ENCODE peak calls at places on chromosomes 5 and 9, in ten cellular contexts. Q, M, A, Z, T, R, B, P, E and C are unnamed samples.

GRCh38 chr5:76372320-76373054 is 30.6 kb upstream of the IQGAP2 start:
- DNase-seq in Q (peak; percentile 96), M (no peak), A (no peak), Z (no peak), T (no peak), R (peak; percentile 96), B (no peak), P (peak; percentile 25), E (no peak), C (no peak)

GRCh38 chr5:684771-685216 is 8.4 kb downstream of the TPPP start:
- DNase-seq in Q (no peak), M (no peak), A (no peak), Z (no peak), T (no peak), R (no peak), B (no peak), P (peak; percentile 7), E (no peak), C (no peak)

GRCh38 chr9:129939426-129939825 is 103.6 kb downstream of the FNBP1 start:
- DNase-seq in Q (no peak), M (no peak), A (no peak), Z (no peak), T (no peak), R (no peak), B (no peak), P (no peak), E (no peak), C (no peak)

GRCh38 chr9:95584176-95584575 is 67.4 kb upstream of the PTCH1 start:
- DNase-seq in Q (no peak), M (no peak), A (no peak), Z (no peak), T (no peak), R (no peak), B (no peak), P (no peak), E (no peak), C (no peak)

GRCh38 chr5:44952376-44952775 is 143.6 kb downstream of the MRPS30 start:
- DNase-seq in Q (peak; percentile 62), M (peak; percentile 3), A (peak; percentile 28), Z (peak; percentile 30), T (no peak), R (peak; percentile 35), B (peak; percentile 8), P (peak; percentile 25), E (no peak), C (no peak)

GRCh38 chr9:84207443-84208032 is 133.0 kb downstream of the SLC28A3 start:
- DNase-seq in Q (no peak), M (no peak), A (no peak), Z (no peak), T (no peak), R (no peak), B (no peak), P (peak; percentile 74), E (no peak), C (no peak)

GRCh38 chr5:69497006-69497520 is 4.5 kb downstream of the OCLN start:
- DNase-seq in Q (no peak), M (no peak), A (no peak), Z (no peak), T (no peak), R (no peak), B (no peak), P (no peak), E (no peak), C (no peak)

GRCh38 chr9:78899006-78899405 is 602.1 kb downstream of the PSAT1 start:
- DNase-seq in Q (no peak), M (no peak), A (no peak), Z (no peak), T (no peak), R (no peak), B (no peak), P (no peak), E (no peak), C (no peak)

GRCh38 chr9:124968238-124968637 is 27.4 kb upstream of the GOLGA1 start:
- DNase-seq in Q (no peak), M (no peak), A (no peak), Z (no peak), T (no peak), R (no peak), B (no peak), P (no peak), E (no peak), C (no peak)

GRCh38 chr5:40681351-40682311 is 1.9 kb downstream of the PTGER4 start:
- DNase-seq in Q (no peak), M (no peak), A (no peak), Z (no peak), T (peak; percentile 68), R (peak; percentile 48), B (peak; percentile 60), P (peak; percentile 46), E (no peak), C (no peak)

GRCh38 chr5:148140846-148141245 is 27.5 kb upstream of the SPINK14 start:
- DNase-seq in Q (no peak), M (no peak), A (no peak), Z (no peak), T (no peak), R (no peak), B (no peak), P (no peak), E (no peak), C (no peak)

GRCh38 chr5:69048233-69048632 is 45.6 kb upstream of the SLC30A5 start:
- DNase-seq in Q (peak; percentile 60), M (no peak), A (no peak), Z (no peak), T (no peak), R (no peak), B (peak; percentile 32), P (peak; percentile 54), E (no peak), C (no peak)

GRCh38 chr5:159550951-159551350 is 220.7 kb upstream of the IL12B start:
- DNase-seq in Q (no peak), M (no peak), A (no peak), Z (no peak), T (no peak), R (no peak), B (no peak), P (no peak), E (no peak), C (no peak)

GRCh38 chr5:141513627-141514329 is 24.9 kb downstream of the PCDHGC5 start:
- DNase-seq in Q (no peak), M (peak; percentile 53), A (peak; percentile 41), Z (peak; percentile 72), T (peak; percentile 95), R (peak; percentile 87), B (peak; percentile 30), P (peak; percentile 88), E (peak; percentile 49), C (peak; percentile 11)

GRCh38 chr9:95074632-95075269 is 242.8 kb downstream of the FANCC start:
- DNase-seq in Q (peak; percentile 98), M (peak; percentile 87), A (no peak), Z (no peak), T (no peak), R (no peak), B (no peak), P (no peak), E (no peak), C (no peak)

GRCh38 chr5:132774896-132775295 is 2.1 kb downstream of the SEPTIN8 start:
- DNase-seq in Q (no peak), M (no peak), A (no peak), Z (no peak), T (peak; percentile 71), R (no peak), B (no peak), P (no peak), E (no peak), C (no peak)

GRCh38 chr5:37554938-37555337 is 175.8 kb downstream of the WDR70 start:
- DNase-seq in Q (peak; percentile 52), M (no peak), A (no peak), Z (peak; percentile 15), T (no peak), R (no peak), B (no peak), P (no peak), E (no peak), C (no peak)

GRCh38 chr9:71767421-71768321 is 642 bp downstream of the CEMIP2 start:
- DNase-seq in Q (peak; percentile 42), M (no peak), A (no peak), Z (peak; percentile 17), T (peak; percentile 67), R (peak; percentile 47), B (peak; percentile 41), P (no peak), E (no peak), C (peak; percentile 6)

GRCh38 chr9:100083448-100084144 is 15.2 kb downstream of the ERP44 start:
- DNase-seq in Q (no peak), M (no peak), A (no peak), Z (no peak), T (no peak), R (no peak), B (peak; percentile 44), P (no peak), E (no peak), C (no peak)

GRCh38 chr5:58406394-58406793 is 53.5 kb downstream of the PLK2 start:
- DNase-seq in Q (no peak), M (no peak), A (no peak), Z (no peak), T (no peak), R (no peak), B (no peak), P (no peak), E (no peak), C (no peak)

GRCh38 chr5:89901983-89902382 is 507.6 kb downstream of the CETN3 start:
- DNase-seq in Q (no peak), M (peak; percentile 60), A (peak; percentile 9), Z (no peak), T (peak; percentile 85), R (no peak), B (no peak), P (peak; percentile 56), E (no peak), C (no peak)

GRCh38 chr9:10674586-10674985 is 61.8 kb upstream of the PTPRD start:
- DNase-seq in Q (no peak), M (no peak), A (no peak), Z (no peak), T (no peak), R (no peak), B (no peak), P (no peak), E (no peak), C (no peak)

GRCh38 chr5:98978528-98978927 is 49.7 kb upstream of the CHD1 start:
- DNase-seq in Q (no peak), M (no peak), A (no peak), Z (no peak), T (no peak), R (no peak), B (no peak), P (no peak), E (no peak), C (no peak)

GRCh38 chr5:91848453-91848852 is 465.3 kb upstream of the ARRDC3 start:
- DNase-seq in Q (peak; percentile 68), M (no peak), A (no peak), Z (no peak), T (no peak), R (peak; percentile 88), B (no peak), P (no peak), E (no peak), C (no peak)

GRCh38 chr5:151733727-151734408 is 24.6 kb downstream of the ATOX1 start:
- DNase-seq in Q (no peak), M (no peak), A (no peak), Z (no peak), T (no peak), R (peak; percentile 62), B (no peak), P (no peak), E (no peak), C (no peak)

GRCh38 chr9:8208465-8208864 is 408.9 kb upstream of the DMAC1 start:
- DNase-seq in Q (no peak), M (no peak), A (no peak), Z (no peak), T (no peak), R (no peak), B (no peak), P (no peak), E (no peak), C (no peak)

GRCh38 chr5:160694896-160695295 is 157.1 kb downstream of the ATP10B start:
- DNase-seq in Q (no peak), M (no peak), A (no peak), Z (no peak), T (no peak), R (no peak), B (no peak), P (no peak), E (no peak), C (no peak)

GRCh38 chr5:37086466-37087178 is 162.6 kb downstream of the CPLANE1 start:
- DNase-seq in Q (peak; percentile 15), M (no peak), A (no peak), Z (no peak), T (no peak), R (peak; percentile 94), B (no peak), P (no peak), E (no peak), C (no peak)